ENCODE peak calls at places on chromosomes 3 and 15, in ten cellular contexts. W is astrocyte of the cerebellum, Q is astrocyte of the spinal cord, N is brain microvascular endothelial cell, O is left lung, U is GM13977, Z is AG04449, D is foreskin fibroblast, X is RWPE1, R is IMR-90. P is an unnamed sample.

GRCh38 chr3:25784971-25785370 is 1.7 kb upstream of the NGLY1 start:
- DNase-seq in W (no peak), Q (no peak), N (no peak), O (no peak), U (no peak), Z (no peak), D (no peak), X (no peak), R (no peak), P (no peak)

GRCh38 chr3:117398166-117398954 is 688.8 kb downstream of the TUSC7 start:
- DNase-seq in W (no peak), Q (no peak), N (no peak), O (no peak), U (no peak), Z (no peak), D (no peak), X (no peak), R (no peak), P (no peak)

GRCh38 chr15:96735621-96736020 is 405.1 kb downstream of the NR2F2 start:
- DNase-seq in W (no peak), Q (no peak), N (no peak), O (no peak), U (no peak), Z (no peak), D (no peak), X (no peak), R (no peak), P (no peak)

GRCh38 chr3:173635826-173636225 is 238.3 kb downstream of the NLGN1 start:
- DNase-seq in W (no peak), Q (no peak), N (no peak), O (no peak), U (no peak), Z (no peak), D (no peak), X (no peak), R (no peak), P (no peak)

GRCh38 chr15:42007386-42007785 is 13.5 kb downstream of the PLA2G4E start:
- DNase-seq in W (no peak), Q (no peak), N (no peak), O (no peak), U (no peak), Z (no peak), D (no peak), X (no peak), R (no peak), P (no peak)

GRCh38 chr3:128714887-128715496 is 11.0 kb upstream of the RAB7A start:
- DNase-seq in W (no peak), Q (no peak), N (no peak), O (no peak), U (no peak), Z (no peak), D (no peak), X (no peak), R (no peak), P (no peak)

GRCh38 chr3:151796105-151796705 is 17.7 kb upstream of the AADAC start:
- DNase-seq in W (no peak), Q (no peak), N (no peak), O (no peak), U (no peak), Z (no peak), D (peak; percentile 4), X (no peak), R (peak; percentile 39), P (no peak)

GRCh38 chr3:11494131-11494916 is 149.4 kb downstream of the VGLL4 start:
- DNase-seq in W (no peak), Q (no peak), N (no peak), O (no peak), U (no peak), Z (no peak), D (peak; percentile 34), X (no peak), R (no peak), P (no peak)

GRCh38 chr3:73602171-73602570 is 22.6 kb downstream of the PDZRN3 start:
- DNase-seq in W (peak; percentile 78), Q (peak; percentile 80), N (peak; percentile 88), O (no peak), U (no peak), Z (peak; percentile 91), D (peak; percentile 96), X (no peak), R (peak; percentile 94), P (peak; percentile 54)

GRCh38 chr15:89299896-89300295 is 34.7 kb downstream of the POLG start:
- DNase-seq in W (peak; percentile 26), Q (peak; percentile 43), N (peak; percentile 17), O (no peak), U (no peak), Z (peak; percentile 23), D (peak; percentile 69), X (no peak), R (peak; percentile 64), P (no peak)

GRCh38 chr3:109351231-109351630 is 13.9 kb upstream of the DPPA4 start:
- DNase-seq in W (no peak), Q (no peak), N (no peak), O (no peak), U (no peak), Z (no peak), D (no peak), X (no peak), R (no peak), P (no peak)

GRCh38 chr3:150723946-150724345 is 20.2 kb upstream of the ERICH6 start:
- DNase-seq in W (no peak), Q (no peak), N (no peak), O (no peak), U (no peak), Z (no peak), D (no peak), X (no peak), R (no peak), P (no peak)

GRCh38 chr15:71080705-71081104 is 34.6 kb upstream of the THSD4 start:
- DNase-seq in W (no peak), Q (peak; percentile 61), N (peak; percentile 97), O (no peak), U (no peak), Z (peak; percentile 92), D (peak; percentile 93), X (peak; percentile 58), R (peak; percentile 96), P (peak; percentile 94)

DNA sequence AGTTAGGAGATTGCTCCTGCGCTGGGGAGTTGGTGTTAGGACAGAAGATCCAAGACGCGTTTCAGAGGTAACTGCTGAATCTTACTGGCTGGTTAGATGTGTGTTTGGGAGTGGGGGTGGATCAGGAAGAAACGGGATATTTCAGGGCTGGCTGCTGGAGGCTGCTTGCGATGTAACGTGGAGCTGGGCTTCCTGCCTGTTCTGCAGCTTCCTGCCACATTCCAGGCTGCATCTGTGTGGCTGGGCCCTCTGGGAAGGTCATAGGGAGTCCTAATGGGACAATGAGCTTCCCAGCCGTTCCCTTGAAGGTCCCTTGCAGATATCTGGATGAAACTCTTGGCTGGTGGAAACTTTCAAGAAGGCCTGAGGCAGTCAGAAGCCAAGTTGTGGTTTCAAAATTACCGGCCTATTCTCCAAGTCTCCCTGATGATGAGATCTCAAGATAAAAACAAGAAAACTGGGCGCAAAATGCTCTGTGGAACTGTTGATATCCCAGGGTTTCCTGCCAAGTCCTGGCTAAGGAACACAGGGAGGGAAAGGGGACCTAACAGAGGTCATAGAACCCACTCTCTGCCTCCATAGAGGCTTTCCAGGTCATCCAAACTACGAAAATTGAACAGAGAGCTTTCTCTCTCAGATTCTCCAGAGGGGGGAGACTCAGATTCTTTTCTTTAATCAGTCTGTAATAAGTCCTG is 67.0 kb downstream of the NOX5 start:
- DNase-seq in W (no peak), Q (peak; percentile 13), N (peak; percentile 25), O (no peak), U (no peak), Z (no peak), D (peak; percentile 59), X (no peak), R (peak; percentile 40), P (peak; percentile 11)
- TF ChIP-seq CTCF in W (no peak), Q (no peak), N (no peak), O (no peak), U (no peak), Z (no peak), D (no peak), X (no peak), R (no peak), P (no peak)

DNA sequence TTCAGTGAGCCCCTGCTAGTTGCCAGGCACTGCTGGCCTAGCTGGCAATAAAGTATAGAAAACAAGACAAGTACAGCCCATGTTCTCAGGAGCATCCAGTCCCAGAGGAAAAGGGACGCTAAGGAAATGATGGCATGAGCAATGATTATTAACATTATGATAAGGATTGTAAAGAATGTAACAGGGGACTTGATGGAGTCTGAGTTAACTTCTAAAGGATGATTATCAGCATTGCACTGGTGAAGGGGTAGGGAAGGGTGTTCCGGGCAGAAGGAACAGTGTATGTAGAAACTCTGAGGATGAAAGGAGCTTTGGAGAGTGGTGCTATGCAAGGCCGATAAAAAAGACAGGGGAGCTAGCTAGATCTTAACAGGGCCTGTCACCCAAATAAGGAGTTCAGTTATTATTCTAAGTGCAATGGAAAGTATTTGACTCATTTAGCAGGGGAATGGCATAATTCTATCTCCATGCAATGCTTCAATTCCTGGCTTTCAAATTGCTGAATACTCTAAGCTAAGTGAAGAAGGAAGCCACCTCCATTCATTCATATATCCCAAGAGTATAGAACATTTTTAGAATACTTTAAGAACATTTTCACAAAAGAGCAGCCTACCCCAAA is 258.2 kb upstream of the STT3B start:
- DNase-seq in W (no peak), Q (peak; percentile 30), N (peak; percentile 25), O (no peak), U (no peak), Z (no peak), D (no peak), X (no peak), R (no peak), P (no peak)
- TF ChIP-seq CTCF in W (no peak), Q (no peak), N (no peak), O (no peak), U (no peak), Z (no peak), D (no peak), X (no peak), R (no peak), P (no peak)

GRCh38 chr3:62229908-62230307 is 143.4 kb downstream of the FEZF2 start:
- DNase-seq in W (no peak), Q (peak; percentile 22), N (no peak), O (no peak), U (no peak), Z (no peak), D (peak; percentile 15), X (peak; percentile 9), R (no peak), P (no peak)
- TF ChIP-seq CTCF in W (peak; percentile 45), Q (peak; percentile 48), N (peak; percentile 33), O (no peak), U (no peak), Z (no peak), D (no peak), X (no peak), R (peak; percentile 22), P (no peak)

DNA sequence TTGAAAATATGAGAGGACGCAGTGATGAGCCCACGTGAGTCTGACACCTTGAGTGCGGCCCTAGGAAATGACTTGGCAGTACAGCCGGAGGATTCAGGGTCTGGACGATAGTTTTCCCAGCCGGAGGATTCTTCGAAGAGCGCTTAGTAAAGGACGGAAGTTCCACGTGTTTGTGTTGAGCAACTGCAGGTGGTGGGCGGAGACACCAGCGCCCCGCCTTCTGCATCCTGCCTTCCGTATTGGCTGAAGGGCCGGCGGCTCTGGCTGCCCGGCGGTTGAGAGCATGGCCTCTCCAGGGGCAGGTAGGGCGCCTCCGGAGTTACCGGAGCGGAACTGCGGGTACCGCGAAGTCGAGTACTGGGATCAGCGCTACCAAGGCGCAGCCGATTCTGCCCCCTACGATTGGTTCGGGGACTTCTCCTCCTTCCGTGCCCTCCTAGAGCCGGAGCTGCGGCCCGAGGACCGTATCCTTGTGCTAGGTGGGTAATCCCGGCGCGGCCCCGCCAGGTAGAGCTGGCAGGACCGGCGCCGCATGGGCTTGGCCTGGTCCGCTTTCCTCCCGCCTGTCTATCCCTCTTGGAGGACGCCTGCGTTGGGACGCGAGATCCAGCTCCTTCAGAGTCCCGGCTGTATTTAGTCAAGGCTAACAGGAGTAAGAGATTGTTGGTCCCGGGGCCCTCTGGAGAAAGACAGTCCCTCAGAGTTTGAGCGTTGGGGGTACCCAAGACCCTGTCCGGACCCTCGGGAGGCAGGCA is at the start of gene EEF1AKMT4:
- DNase-seq in W (peak; percentile 95), Q (peak; percentile 98), N (peak; percentile 97), O (peak; percentile 96), U (peak; percentile 97), Z (peak; percentile 92), D (peak; percentile 99), X (peak; percentile 95), R (peak; percentile 98), P (peak; percentile 90)
- TF ChIP-seq CTCF in W (peak; percentile 51), Q (peak; percentile 53), N (peak; percentile 70), O (no peak), U (peak; percentile 25), Z (peak; percentile 75), D (peak; percentile 51), X (peak; percentile 48), R (peak; percentile 58), P (no peak)

P was measured in AG09319.